ENCODE peak calls at places on chromosomes 2 and 18, in six cellular contexts. R is neural progenitor cell, N is MCF 10A, Q is H7, Y is EL, D is NCI-H774. P is an unnamed sample.

GRCh38 chr2:129922571-129923264 is 56.7 kb upstream of the RAB6C start:
- DNase-seq in R (peak; percentile 48), Q (peak; percentile 62), N (peak; percentile 2), Y (no peak), D (no peak), P (peak; percentile 14)

GRCh38 chr2:164073053-164073757 is 337.4 kb upstream of the FIGN start:
- DNase-seq in Y (peak; percentile 50), R (no peak), Q (no peak), N (no peak), D (no peak), P (no peak)

GRCh38 chr2:149686136-149686535 is 98.6 kb upstream of the MMADHC start:
- DNase-seq in N (no peak), Q (no peak), Y (no peak), D (no peak), R (no peak), P (no peak)

GRCh38 chr2:151029406-151030157 is 232.1 kb downstream of the RBM43 start:
- DNase-seq in N (peak; percentile 47), D (no peak), R (no peak), Q (no peak), Y (peak; percentile 82), P (no peak)

GRCh38 chr2:233426619-233427342 is 72.5 kb downstream of the DGKD start:
- DNase-seq in D (no peak), R (no peak), N (peak; percentile 78), Y (peak; percentile 92), Q (no peak), P (no peak)

GRCh38 chr2:227862741-227863588 is 8.5 kb upstream of the DAW1 start:
- DNase-seq in D (no peak), R (no peak), N (peak; percentile 96), Q (peak; percentile 48), Y (peak; percentile 90), P (peak; percentile 96)

GRCh38 chr2:188721231-188721630 is 252.9 kb upstream of the COL3A1 start:
- DNase-seq in D (no peak), Q (no peak), R (no peak), N (no peak), Y (no peak), P (peak; percentile 26)

GRCh38 chr18:9413586-9413985 is 61.7 kb upstream of the RALBP1 start:
- DNase-seq in Q (no peak), N (no peak), R (no peak), D (no peak), Y (peak; percentile 85), P (no peak)

GRCh38 chr18:9743200-9744016 is 35.3 kb downstream of the RAB31 start:
- DNase-seq in Y (peak; percentile 99), Q (peak; percentile 34), N (peak; percentile 99), D (no peak), R (no peak), P (peak; percentile 94)

GRCh38 chr2:195468771-195469170 is 188.3 kb upstream of the SLC39A10 start:
- DNase-seq in D (no peak), N (no peak), R (no peak), Q (no peak), Y (no peak), P (no peak)

GRCh38 chr2:177754476-177754873 is 318.1 kb downstream of the PDE11A start:
- DNase-seq in R (no peak), N (no peak), Q (no peak), Y (no peak), D (no peak), P (peak; percentile 58)

GRCh38 chr18:69897397-69898108 is 50.1 kb downstream of the CD226 start:
- DNase-seq in Q (no peak), Y (no peak), R (no peak), N (no peak), D (no peak), P (no peak)

GRCh38 chr2:54009549-54009948 is 38.8 kb upstream of the PSME4 start:
- DNase-seq in Y (no peak), R (no peak), N (no peak), Q (no peak), D (no peak), P (no peak)

GRCh38 chr2:69946351-69947077 is 14.9 kb downstream of the ASPRV1 start:
- DNase-seq in N (peak; percentile 76), Y (peak; percentile 73), R (no peak), Q (no peak), D (no peak), P (no peak)

GRCh38 chr2:43251171-43251731 is 24.8 kb upstream of the ZFP36L2 start:
- DNase-seq in N (no peak), Y (peak; percentile 76), R (no peak), Q (no peak), D (no peak), P (peak; percentile 45)

GRCh38 chr18:57438669-57439616 is 3.8 kb downstream of the ONECUT2 start:
- DNase-seq in N (no peak), D (no peak), Y (no peak), Q (peak; percentile 50), R (peak; percentile 46), P (peak; percentile 41)

GRCh38 chr2:133286326-133286922 is 281.8 kb downstream of the NCKAP5 start:
- DNase-seq in D (no peak), Y (peak; percentile 86), Q (no peak), R (no peak), N (no peak), P (peak; percentile 4)

GRCh38 chr2:235779444-235779896 is 285.6 kb downstream of the AGAP1 start:
- DNase-seq in Q (peak; percentile 89), D (peak; percentile 67), R (peak; percentile 86), Y (peak; percentile 67), N (peak; percentile 75), P (peak; percentile 92)

GRCh38 chr18:23499571-23499889 is 3.8 kb upstream of the RMC1 start:
- DNase-seq in N (no peak), Y (no peak), D (no peak), Q (no peak), R (no peak), P (no peak)

GRCh38 chr18:1062592-1062991 is 157.9 kb downstream of the ADCYAP1 start:
- DNase-seq in N (no peak), D (no peak), Y (no peak), Q (peak; percentile 19), R (peak; percentile 36), P (peak; percentile 71)

GRCh38 chr2:60468390-60469085 is 84.9 kb downstream of the BCL11A start:
- DNase-seq in Y (peak; percentile 22), R (no peak), D (no peak), Q (no peak), N (peak; percentile 49), P (no peak)

GRCh38 chr18:6215888-6216287 is 198.8 kb downstream of the L3MBTL4 start:
- DNase-seq in Y (no peak), N (no peak), Q (no peak), D (no peak), R (no peak), P (no peak)

GRCh38 chr2:12173271-12173942 is 427.0 kb downstream of the LPIN1 start:
- DNase-seq in R (no peak), Q (no peak), N (peak; percentile 39), D (no peak), Y (peak; percentile 14), P (peak; percentile 21)

GRCh38 chr2:65450810-65451209 is 18.4 kb upstream of the SPRED2 start:
- DNase-seq in R (no peak), N (no peak), Q (no peak), Y (no peak), D (no peak), P (no peak)

GRCh38 chr2:26298638-26299393 is 47.1 kb upstream of the SELENOI start:
- DNase-seq in D (no peak), R (peak; percentile 49), Q (peak; percentile 45), Y (peak; percentile 70), N (peak; percentile 24), P (peak; percentile 59)

GRCh38 chr2:212421571-212422334 is 116.8 kb downstream of the ERBB4 start:
- DNase-seq in R (no peak), Y (peak; percentile 76), D (no peak), Q (no peak), N (no peak), P (no peak)

GRCh38 chr2:145431181-145431951 is 911.4 kb upstream of the ZEB2 start:
- DNase-seq in Y (no peak), D (peak; percentile 94), R (peak; percentile 63), Q (peak; percentile 1), N (no peak), P (peak; percentile 81)

GRCh38 chr2:83823238-83823637 is 635.8 kb downstream of the SUCLG1 start:
- DNase-seq in N (no peak), D (no peak), Y (no peak), R (no peak), Q (no peak), P (no peak)